ENCODE peak calls at places on chromosomes 11 and 22, in five cellular contexts. One of them, this sample, is unnamed. For H3K4me1, the result is how much of the 10 kb centered on the place peaks cover.

GRCh38 chr11:61027141-61027840 is 55.8 kb downstream of the CD6 start:
- DNase-seq in fibroblast of lung: no peak
- DNase-seq in GM23248: no peak
- DNase-seq in DND-41: no peak
- DNase-seq in GM12878: no peak
- DNase-seq in this sample: no peak

GRCh38 chr11:64276653-64277431 is 7.6 kb downstream of the BAD start:
- DNase-seq in fibroblast of lung: no peak
- DNase-seq in GM23248: peak
- DNase-seq in DND-41: no peak
- DNase-seq in GM12878: no peak
- DNase-seq in this sample: peak

GRCh38 chr11:69967484-69967883 is 110.6 kb upstream of the ANO1 start:
- DNase-seq in fibroblast of lung: no peak
- DNase-seq in GM23248: no peak
- DNase-seq in DND-41: no peak
- DNase-seq in GM12878: no peak
- DNase-seq in this sample: no peak

GRCh38 chr11:45717526-45717925 is 52.1 kb upstream of the CHST1 start:
- DNase-seq in fibroblast of lung: no peak
- DNase-seq in GM23248: no peak
- DNase-seq in DND-41: no peak
- DNase-seq in GM12878: no peak
- DNase-seq in this sample: no peak

GRCh38 chr11:40722179-40722795 is 737.2 kb downstream of the LRRC4C start:
- DNase-seq in fibroblast of lung: peak
- DNase-seq in GM23248: no peak
- DNase-seq in DND-41: no peak
- DNase-seq in GM12878: no peak
- DNase-seq in this sample: peak

GRCh38 chr11:75836422-75836821 is 21.4 kb downstream of the UVRAG start:
- DNase-seq in fibroblast of lung: no peak
- DNase-seq in GM23248: no peak
- DNase-seq in DND-41: no peak
- DNase-seq in GM12878: no peak
- DNase-seq in this sample: no peak

GRCh38 chr11:96324912-96325311 is 18.1 kb downstream of the MAML2 start:
- DNase-seq in fibroblast of lung: peak
- DNase-seq in GM23248: peak
- DNase-seq in DND-41: no peak
- DNase-seq in GM12878: no peak
- DNase-seq in this sample: peak

GRCh38 chr22:28021116-28021997 is 102.3 kb upstream of the PITPNB start:
- DNase-seq in fibroblast of lung: no peak
- DNase-seq in GM23248: no peak
- DNase-seq in DND-41: no peak
- DNase-seq in GM12878: no peak
- DNase-seq in this sample: no peak

GRCh38 chr11:67301951-67302516 is 1.3 kb upstream of the SSH3 start:
- DNase-seq in fibroblast of lung: peak
- DNase-seq in GM23248: peak
- DNase-seq in DND-41: no peak
- DNase-seq in GM12878: no peak
- DNase-seq in this sample: no peak

GRCh38 chr22:44957267-44957905 is 52.4 kb downstream of the PHF21B start:
- DNase-seq in fibroblast of lung: no peak
- DNase-seq in GM23248: peak
- DNase-seq in DND-41: no peak
- DNase-seq in GM12878: no peak
- DNase-seq in this sample: no peak

DNA sequence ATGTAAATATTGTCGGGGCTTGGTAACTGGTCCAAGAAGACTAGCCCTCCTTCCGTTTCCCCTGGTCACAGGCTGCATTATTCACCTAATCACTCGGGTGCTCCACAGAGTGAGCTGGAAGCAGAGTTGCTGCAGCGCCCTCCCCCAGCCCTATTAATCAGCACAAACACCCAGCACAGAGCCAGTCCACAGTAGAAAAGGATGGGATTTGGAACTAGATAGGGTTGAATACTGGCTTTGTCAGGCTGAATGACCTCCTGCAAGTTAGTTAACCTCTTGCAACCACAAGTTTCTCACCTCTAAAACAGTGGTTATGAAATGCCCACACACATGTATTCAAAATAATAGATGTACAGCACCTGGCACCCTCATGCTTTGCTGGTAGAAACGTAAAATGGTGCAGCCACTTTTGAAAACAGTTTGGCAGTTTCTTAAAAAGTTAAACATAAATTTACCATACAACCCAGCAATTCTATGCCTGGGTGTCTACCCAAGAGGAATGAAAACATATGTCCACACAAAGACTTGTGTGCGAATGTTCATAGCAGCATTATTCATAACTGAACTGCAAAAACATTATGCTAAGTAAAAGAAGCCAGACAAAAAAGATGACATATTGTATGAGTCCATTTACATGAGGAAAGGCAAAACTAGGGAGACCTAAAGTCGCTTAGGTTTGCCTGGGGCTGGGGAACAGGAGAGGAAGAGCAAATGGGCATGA is 31.7 kb upstream of the APLP2 start:
- DNase-seq in fibroblast of lung: peak
- DNase-seq in GM23248: peak
- DNase-seq in DND-41: no peak
- DNase-seq in GM12878: no peak
- DNase-seq in this sample: peak
- H3K9ac ChIP-seq in fibroblast of lung: no peak
- H3K9ac ChIP-seq in GM23248: no peak
- H3K9ac ChIP-seq in DND-41: no peak
- H3K9ac ChIP-seq in GM12878: no peak
- H3K9ac ChIP-seq in this sample: no peak

GRCh38 chr11:19642759-19643158 is 69.9 kb upstream of the NAV2 start:
- DNase-seq in fibroblast of lung: no peak
- DNase-seq in GM23248: no peak
- DNase-seq in DND-41: no peak
- DNase-seq in GM12878: no peak
- DNase-seq in this sample: no peak

GRCh38 chr11:19646921-19647320 is 65.7 kb upstream of the NAV2 start:
- DNase-seq in fibroblast of lung: peak
- DNase-seq in GM23248: peak
- DNase-seq in DND-41: no peak
- DNase-seq in GM12878: no peak
- DNase-seq in this sample: peak

GRCh38 chr11:19642185-19642591 is 70.4 kb upstream of the NAV2 start:
- DNase-seq in fibroblast of lung: no peak
- DNase-seq in GM23248: peak
- DNase-seq in DND-41: no peak
- DNase-seq in GM12878: no peak
- DNase-seq in this sample: no peak

GRCh38 chr11:19646308-19646707 is 66.3 kb upstream of the NAV2 start:
- DNase-seq in fibroblast of lung: peak
- DNase-seq in GM23248: peak
- DNase-seq in DND-41: no peak
- DNase-seq in GM12878: no peak
- DNase-seq in this sample: no peak

DNA sequence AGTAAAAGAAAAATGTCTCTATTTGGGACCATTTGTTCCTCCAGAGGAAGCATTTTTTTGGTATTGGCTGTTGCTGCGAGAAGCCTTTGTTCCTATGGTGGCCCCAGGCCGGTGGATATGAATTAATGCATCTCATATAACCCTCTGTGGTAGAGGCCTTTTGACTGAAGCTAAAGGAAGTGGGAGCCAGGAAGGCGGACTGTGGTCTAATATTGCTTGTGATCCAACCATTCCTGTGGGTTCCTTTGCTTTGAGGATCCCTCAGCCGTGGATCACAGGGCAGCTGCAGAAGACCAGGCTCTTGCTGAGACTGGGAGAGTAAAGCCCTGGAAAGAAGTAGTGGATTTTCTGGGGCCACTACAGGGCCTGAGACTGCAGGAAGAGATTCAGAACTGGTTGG is 68.3 kb upstream of the NAV2 start:
- DNase-seq in fibroblast of lung: no peak
- DNase-seq in GM23248: no peak
- DNase-seq in DND-41: no peak
- DNase-seq in GM12878: no peak
- DNase-seq in this sample: no peak
- H3K4me1 ChIP-seq in fibroblast of lung: under half
- H3K4me1 ChIP-seq in GM23248: under half
- H3K4me1 ChIP-seq in DND-41: under half
- H3K4me1 ChIP-seq in GM12878: under half
- H3K4me1 ChIP-seq in this sample: under half

GRCh38 chr11:10329356-10329755 is 24.5 kb downstream of the ADM start:
- DNase-seq in fibroblast of lung: no peak
- DNase-seq in GM23248: peak
- DNase-seq in DND-41: no peak
- DNase-seq in GM12878: no peak
- DNase-seq in this sample: no peak

GRCh38 chr11:10327254-10327653 is 22.4 kb downstream of the ADM start:
- DNase-seq in fibroblast of lung: peak
- DNase-seq in GM23248: peak
- DNase-seq in DND-41: no peak
- DNase-seq in GM12878: no peak
- DNase-seq in this sample: no peak

GRCh38 chr11:10326080-10326964 is 21.4 kb downstream of the ADM start:
- DNase-seq in fibroblast of lung: peak
- DNase-seq in GM23248: peak
- DNase-seq in DND-41: no peak
- DNase-seq in GM12878: no peak
- DNase-seq in this sample: no peak

GRCh38 chr11:10329935-10330334 is 25.1 kb downstream of the ADM start:
- DNase-seq in fibroblast of lung: peak
- DNase-seq in GM23248: peak
- DNase-seq in DND-41: no peak
- DNase-seq in GM12878: no peak
- DNase-seq in this sample: peak

DNA sequence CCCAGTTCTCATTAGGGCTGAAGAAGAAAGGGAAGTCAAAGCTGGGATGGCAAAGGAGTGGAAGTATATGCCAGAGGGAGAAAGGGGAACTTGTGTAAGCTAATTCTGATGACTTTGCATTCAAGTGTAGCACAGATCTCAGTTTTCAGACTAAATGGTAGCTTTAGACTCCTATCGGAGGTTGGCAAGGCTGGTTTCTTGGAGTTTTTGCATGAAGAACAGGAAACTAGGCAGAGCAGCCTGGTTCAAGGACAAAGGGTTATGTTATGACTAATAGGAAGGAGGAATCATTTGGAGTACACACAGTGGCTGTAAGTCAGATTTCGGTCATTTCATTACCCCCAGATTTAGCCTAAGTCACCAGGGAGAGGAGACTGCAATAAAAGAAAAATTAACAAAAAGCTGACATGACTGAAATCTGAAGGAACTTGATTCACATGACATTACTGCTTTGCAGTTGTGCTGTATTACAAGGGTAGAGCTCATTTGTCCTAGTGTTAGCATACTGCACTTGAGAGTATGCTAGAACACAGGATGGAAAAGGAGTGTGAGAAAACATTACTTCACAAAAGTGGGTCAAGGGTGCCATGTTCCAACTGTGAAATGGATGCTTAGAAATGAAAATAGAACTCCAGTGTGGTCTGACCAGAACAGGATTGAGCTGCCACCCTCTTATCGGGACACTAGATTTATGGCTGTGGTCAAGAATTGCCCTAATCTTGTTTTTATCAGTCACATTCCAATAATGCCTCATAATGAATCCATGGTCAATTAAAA is 23.6 kb downstream of the ADM start:
- DNase-seq in fibroblast of lung: peak
- DNase-seq in GM23248: peak
- DNase-seq in DND-41: no peak
- DNase-seq in GM12878: no peak
- DNase-seq in this sample: peak
- H3K9ac ChIP-seq in fibroblast of lung: no peak
- H3K9ac ChIP-seq in GM23248: peak
- H3K9ac ChIP-seq in DND-41: no peak
- H3K9ac ChIP-seq in GM12878: no peak
- H3K9ac ChIP-seq in this sample: no peak

DNA sequence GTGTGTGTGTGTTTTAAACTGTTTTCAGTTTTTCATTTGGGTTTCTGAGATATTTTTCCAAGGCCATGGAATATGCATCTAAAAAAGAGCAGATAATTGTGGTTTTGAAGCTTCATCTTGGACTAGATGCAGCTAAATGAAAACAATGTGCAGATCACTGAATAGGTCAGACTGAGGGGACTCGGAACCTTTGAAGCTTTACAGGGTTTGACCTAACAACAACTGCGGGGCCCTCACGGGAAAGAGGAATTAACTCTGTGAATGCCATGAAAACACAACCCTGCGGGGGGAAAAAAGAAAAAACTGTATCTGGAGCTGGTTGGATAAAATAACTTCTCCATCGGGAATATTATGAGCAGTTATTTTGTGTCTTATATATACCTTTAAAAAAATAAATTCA is 76.6 kb downstream of the YAP1 start:
- DNase-seq in fibroblast of lung: no peak
- DNase-seq in GM23248: peak
- DNase-seq in DND-41: no peak
- DNase-seq in GM12878: no peak
- DNase-seq in this sample: no peak
- H3K4me1 ChIP-seq in fibroblast of lung: under half
- H3K4me1 ChIP-seq in GM23248: under half
- H3K4me1 ChIP-seq in DND-41: under half
- H3K4me1 ChIP-seq in GM12878: under half
- H3K4me1 ChIP-seq in this sample: under half

GRCh38 chr22:38262051-38262795 is 10.6 kb downstream of the TMEM184B start:
- DNase-seq in fibroblast of lung: no peak
- DNase-seq in GM23248: peak
- DNase-seq in DND-41: peak
- DNase-seq in GM12878: no peak
- DNase-seq in this sample: peak
- H3K9ac ChIP-seq in fibroblast of lung: no peak
- H3K9ac ChIP-seq in GM23248: no peak
- H3K9ac ChIP-seq in DND-41: no peak
- H3K9ac ChIP-seq in GM12878: peak
- H3K9ac ChIP-seq in this sample: no peak

GRCh38 chr11:74462631-74463030 is 4.7 kb downstream of the KCNE3 start:
- DNase-seq in fibroblast of lung: no peak
- DNase-seq in GM23248: no peak
- DNase-seq in DND-41: no peak
- DNase-seq in GM12878: no peak
- DNase-seq in this sample: no peak
- H3K4me1 ChIP-seq in fibroblast of lung: under half
- H3K4me1 ChIP-seq in GM23248: under half
- H3K4me1 ChIP-seq in DND-41: under half
- H3K4me1 ChIP-seq in GM12878: under half
- H3K4me1 ChIP-seq in this sample: under half

DNA sequence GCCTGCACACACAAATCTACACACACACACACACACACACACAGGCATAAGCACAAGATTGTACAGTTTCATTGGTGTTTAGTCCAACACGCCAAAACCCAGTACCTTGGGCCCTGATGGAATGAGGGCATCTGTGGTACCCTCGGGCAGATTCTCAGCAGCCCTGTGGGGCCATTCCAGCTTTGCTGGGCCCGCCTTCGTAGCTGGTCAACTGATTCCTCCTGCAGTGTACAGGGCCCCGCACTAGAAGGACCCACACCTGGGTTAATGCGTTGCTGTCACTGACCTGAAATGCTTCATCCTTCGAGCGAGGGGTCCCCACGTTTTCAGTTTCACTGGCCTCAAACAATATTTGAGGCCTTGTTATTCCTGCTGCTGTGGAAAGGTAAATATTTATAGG is 731.2 kb downstream of the BRD1 start:
- DNase-seq in fibroblast of lung: no peak
- DNase-seq in GM23248: no peak
- DNase-seq in DND-41: no peak
- DNase-seq in GM12878: no peak
- DNase-seq in this sample: no peak
- H3K9ac ChIP-seq in fibroblast of lung: no peak
- H3K9ac ChIP-seq in GM23248: no peak
- H3K9ac ChIP-seq in DND-41: no peak
- H3K9ac ChIP-seq in GM12878: no peak
- H3K9ac ChIP-seq in this sample: no peak